ENCODE peak calls at places on chromosome X, in five cellular contexts. K, D, P, I and J are unnamed samples.

GRCh38 chrX:29348288-29348687 is 761.0 kb downstream of the IL1RAPL1 start:
- DNase-seq in D (no peak), I (no peak), P (no peak), K (no peak), J (no peak)

GRCh38 chrX:76253432-76253831 is 80.6 kb downstream of the PBDC1 start:
- DNase-seq in D (peak), K (no peak), P (peak), I (peak), J (peak)

GRCh38 chrX:39750798-39751197 is 347.0 kb downstream of the BCOR start:
- DNase-seq in P (no peak), I (no peak), K (no peak), D (peak), J (no peak)

GRCh38 chrX:43456056-43456455 is 200.0 kb upstream of the MAOA start:
- DNase-seq in D (no peak), P (no peak), K (no peak), I (no peak), J (no peak)

GRCh38 chrX:16885628-16886027 is 15.5 kb upstream of the RBBP7 start:
- DNase-seq in P (no peak), I (no peak), K (no peak), D (no peak), J (no peak)

GRCh38 chrX:128929281-128930057 is 593.8 kb downstream of the SMARCA1 start:
- DNase-seq in K (no peak), I (no peak), P (no peak), D (no peak), J (no peak)

GRCh38 chrX:8845060-8845459 is 43.9 kb upstream of the FAM9A start:
- DNase-seq in D (no peak), P (no peak), K (no peak), I (peak), J (no peak)

GRCh38 chrX:23980063-23980462 is 46.9 kb downstream of the KLHL15 start:
- DNase-seq in P (peak), K (no peak), D (no peak), I (peak), J (no peak)

GRCh38 chrX:15855562-15856256 is 1.1 kb upstream of the AP1S2 start:
- DNase-seq in D (peak), P (no peak), K (no peak), I (no peak), J (peak)

GRCh38 chrX:26783512-26784225 is 567.7 kb downstream of the MAGEB5 start:
- DNase-seq in D (peak), P (peak), I (peak), K (no peak), J (peak)

GRCh38 chrX:24498181-24498580 is 33.1 kb downstream of the PDK3 start:
- DNase-seq in D (peak), P (peak), K (no peak), I (no peak), J (peak)

GRCh38 chrX:43573441-43574015 is 82.6 kb upstream of the MAOA start:
- DNase-seq in I (no peak), P (no peak), K (no peak), D (no peak), J (peak)

GRCh38 chrX:3271485-3272186 is 74.8 kb downstream of the MXRA5 start:
- DNase-seq in P (no peak), D (no peak), K (no peak), I (peak), J (peak)

GRCh38 chrX:95071621-95072020 is 1397.6 kb downstream of the FAM133A start:
- DNase-seq in I (peak), K (no peak), P (no peak), D (no peak), J (no peak)

GRCh38 chrX:7068939-7069367 is 78.6 kb upstream of the STS start:
- DNase-seq in P (no peak), K (no peak), I (peak), D (no peak), J (peak)

GRCh38 chrX:19794690-19795089 is 92.7 kb downstream of the SH3KBP1 start:
- DNase-seq in K (no peak), D (no peak), P (no peak), I (no peak), J (peak)

GRCh38 chrX:104137496-104137895 is 19.3 kb downstream of the SLC25A53 start:
- DNase-seq in P (no peak), I (peak), K (no peak), D (peak), J (peak)